ENCODE peak calls at places on chromosomes 5 and 9, in eight cellular contexts. W is A549, E is tibial nerve, N is K562, Z is transverse colon, B is H1, G is sigmoid colon, H is ovary. K is an unnamed sample.

GRCh38 chr9:84710701-84711397 is 41.3 kb downstream of the NTRK2 start:
- DNase-seq in W (no peak), E (no peak), N (no peak), Z (no peak), B (no peak), G (no peak), H (no peak), K (no peak)

GRCh38 chr9:15211160-15211993 is 95.6 kb downstream of the TTC39B start:
- DNase-seq in W (peak), E (peak), N (peak), Z (peak), B (peak), G (peak), H (peak), K (peak)

GRCh38 chr5:66518753-66519152 is 77.4 kb upstream of the MAST4 start:
- DNase-seq in W (no peak), E (no peak), N (no peak), Z (no peak), B (no peak), G (no peak), H (no peak), K (no peak)

GRCh38 chr9:38171538-38171884 is 102.5 kb upstream of the SHB start:
- DNase-seq in W (no peak), E (no peak), N (no peak), Z (no peak), B (no peak), G (no peak), H (no peak), K (no peak)

GRCh38 chr5:124289641-124290201 is 456.7 kb downstream of the ZNF608 start:
- DNase-seq in W (no peak), E (no peak), N (no peak), Z (peak), B (peak), G (no peak), H (no peak), K (peak)

GRCh38 chr5:59001716-59002115 is 418.8 kb downstream of the RAB3C start:
- DNase-seq in W (no peak), E (no peak), N (no peak), Z (no peak), B (no peak), G (no peak), H (no peak), K (no peak)

GRCh38 chr5:73968729-73969128 is 342.7 kb downstream of the ARHGEF28 start:
- DNase-seq in W (no peak), E (no peak), N (no peak), Z (no peak), B (no peak), G (no peak), H (no peak), K (no peak)

GRCh38 chr9:25648116-25648515 is 30.1 kb downstream of the TUSC1 start:
- DNase-seq in W (no peak), E (no peak), N (no peak), Z (no peak), B (no peak), G (no peak), H (no peak), K (no peak)

GRCh38 chr5:10652151-10652550 is 88.3 kb downstream of the ANKRD33B start:
- DNase-seq in W (no peak), E (no peak), N (peak), Z (no peak), B (no peak), G (peak), H (no peak), K (peak)

GRCh38 chr5:95238560-95239325 is 46.2 kb downstream of the MCTP1 start:
- DNase-seq in W (no peak), E (no peak), N (no peak), Z (no peak), B (no peak), G (no peak), H (no peak), K (no peak)

GRCh38 chr9:84379740-84380139 is 39.2 kb upstream of the SLC28A3 start:
- DNase-seq in W (no peak), E (no peak), N (no peak), Z (no peak), B (no peak), G (no peak), H (no peak), K (no peak)

GRCh38 chr9:14277761-14278160 is 36.2 kb downstream of the NFIB start:
- DNase-seq in W (no peak), E (no peak), N (no peak), Z (no peak), B (no peak), G (no peak), H (no peak), K (no peak)

GRCh38 chr5:13250450-13251291 is 693.8 kb downstream of the DNAH5 start:
- DNase-seq in W (peak), E (no peak), N (peak), Z (no peak), B (no peak), G (no peak), H (no peak), K (no peak)

GRCh38 chr5:40481226-40481625 is 198.5 kb upstream of the PTGER4 start:
- DNase-seq in W (no peak), E (no peak), N (no peak), Z (no peak), B (no peak), G (no peak), H (no peak), K (no peak)

GRCh38 chr5:16169550-16169949 is 10.0 kb downstream of the MARCHF11 start:
- DNase-seq in W (no peak), E (no peak), N (no peak), Z (no peak), B (no peak), G (no peak), H (no peak), K (no peak)

GRCh38 chr9:73565833-73566465 is 414.3 kb downstream of the ANXA1 start:
- DNase-seq in W (no peak), E (no peak), N (no peak), Z (no peak), B (peak), G (no peak), H (no peak), K (no peak)

DNA sequence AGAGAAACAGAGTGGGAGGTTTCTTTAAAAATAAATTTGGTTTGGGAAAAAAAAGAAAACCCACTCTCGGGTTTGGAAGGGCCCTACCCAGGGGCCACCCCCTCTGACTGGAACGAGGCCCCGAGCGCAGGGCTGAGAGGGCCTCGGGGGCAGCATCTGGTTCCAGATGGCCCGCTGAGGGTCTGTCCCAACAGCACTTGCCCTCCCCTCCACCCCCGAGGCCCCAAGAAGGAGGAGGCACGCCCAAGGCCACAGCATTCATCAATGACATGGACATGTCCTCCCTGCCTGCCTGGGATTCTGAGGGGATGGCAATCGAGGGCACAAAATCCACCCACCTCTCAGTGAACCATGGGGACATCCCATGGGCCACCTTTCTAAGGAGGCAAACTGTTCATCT is 31.5 kb downstream of the SARDH start:
- DNase-seq in W (no peak), E (no peak), N (no peak), Z (no peak), B (no peak), G (peak), H (no peak), K (no peak)
- TF ChIP-seq EP300 in W (no peak), E (no peak), N (no peak), Z (no peak), B (no peak), G (no peak), H (no peak), K (no peak)

GRCh38 chr5:14873093-14873492 is 1.5 kb upstream of the ANKH start:
- DNase-seq in W (no peak), E (no peak), N (no peak), Z (no peak), B (no peak), G (no peak), H (no peak), K (no peak)

GRCh38 chr5:14871573-14872069 is at the start of gene ANKH:
- DNase-seq in W (peak), E (peak), N (peak), Z (peak), B (no peak), G (peak), H (peak), K (peak)

GRCh38 chr5:14871084-14871572 is 450 bp downstream of the ANKH start:
- DNase-seq in W (no peak), E (no peak), N (peak), Z (peak), B (no peak), G (peak), H (peak), K (no peak)

GRCh38 chr5:14873790-14874189 is 2.2 kb upstream of the ANKH start:
- DNase-seq in W (no peak), E (no peak), N (no peak), Z (no peak), B (no peak), G (no peak), H (no peak), K (no peak)

DNA sequence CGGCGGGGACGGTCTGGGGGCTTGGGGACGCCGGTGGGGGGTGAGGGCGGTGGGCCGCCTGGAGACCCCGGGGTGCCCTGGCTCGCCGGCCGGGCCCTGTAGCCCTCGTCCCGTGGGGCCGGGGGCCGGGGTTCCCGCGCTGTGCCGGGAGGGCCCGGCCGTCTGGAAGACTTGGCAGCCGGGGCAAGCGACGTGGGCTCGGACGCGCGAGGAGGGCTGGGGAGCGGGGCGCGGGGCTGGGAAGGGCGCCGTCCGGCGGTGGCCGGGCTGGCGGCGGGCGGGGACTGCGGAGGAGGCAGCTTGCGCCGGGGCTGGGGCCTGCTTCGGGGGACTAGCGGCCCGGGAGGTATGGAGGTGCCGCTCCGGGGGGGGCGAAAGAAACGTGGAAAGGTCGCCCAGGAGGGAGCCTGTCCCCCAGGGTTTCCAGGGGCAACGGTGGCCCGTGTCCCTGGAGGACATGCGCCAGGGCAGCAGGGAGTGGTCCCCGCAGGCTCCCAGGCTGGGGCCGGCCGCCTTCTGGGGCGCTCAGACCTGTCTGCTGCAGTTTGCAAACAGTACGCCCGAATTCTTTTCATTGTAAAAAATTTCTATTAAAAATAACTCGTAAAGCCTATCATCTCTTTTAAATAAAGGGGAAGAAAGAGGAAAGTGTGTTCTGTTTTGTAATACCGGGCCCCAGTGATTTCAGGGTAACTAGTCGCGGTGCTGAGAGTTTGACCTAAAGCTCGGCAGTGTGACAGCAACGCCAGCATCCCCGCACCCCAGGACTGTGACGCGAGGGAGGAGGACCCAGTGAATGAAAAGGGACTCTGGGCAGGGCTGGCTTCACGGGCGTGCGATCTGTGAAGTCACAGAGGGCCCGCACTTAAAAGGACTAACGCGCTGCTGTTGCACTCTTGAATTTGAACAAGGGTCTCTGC is 752 bp upstream of the ANKH start:
- DNase-seq in W (peak), E (peak), N (peak), Z (peak), B (no peak), G (peak), H (peak), K (peak)
- TF ChIP-seq POLR2A in W (no peak), E (peak), N (no peak), Z (peak), B (no peak), G (peak), H (no peak), K (no peak)

DNA sequence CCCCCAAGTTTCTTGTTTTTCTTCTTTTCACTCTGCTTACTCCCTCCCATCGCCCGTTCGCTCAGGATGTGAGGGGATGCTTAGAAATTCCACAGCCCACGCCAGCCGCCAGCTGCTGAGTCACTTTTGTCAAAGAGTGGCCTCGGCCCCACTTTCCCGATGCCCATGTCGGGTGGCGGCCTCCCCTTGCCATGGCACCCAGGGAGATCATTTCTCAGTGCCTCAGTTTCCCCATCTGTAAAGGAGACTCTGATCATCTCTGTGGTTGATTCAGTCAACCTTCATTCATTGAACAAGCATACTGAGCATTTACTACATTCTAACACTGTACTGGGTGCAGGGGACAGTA is 362 bp upstream of the PDGFRB start:
- DNase-seq in W (no peak), E (no peak), N (no peak), Z (no peak), B (no peak), G (no peak), H (no peak), K (no peak)
- H3K4me3 ChIP-seq in W (no peak), E (peak), N (no peak), Z (no peak), B (peak), G (peak), H (peak), K (peak)

DNA sequence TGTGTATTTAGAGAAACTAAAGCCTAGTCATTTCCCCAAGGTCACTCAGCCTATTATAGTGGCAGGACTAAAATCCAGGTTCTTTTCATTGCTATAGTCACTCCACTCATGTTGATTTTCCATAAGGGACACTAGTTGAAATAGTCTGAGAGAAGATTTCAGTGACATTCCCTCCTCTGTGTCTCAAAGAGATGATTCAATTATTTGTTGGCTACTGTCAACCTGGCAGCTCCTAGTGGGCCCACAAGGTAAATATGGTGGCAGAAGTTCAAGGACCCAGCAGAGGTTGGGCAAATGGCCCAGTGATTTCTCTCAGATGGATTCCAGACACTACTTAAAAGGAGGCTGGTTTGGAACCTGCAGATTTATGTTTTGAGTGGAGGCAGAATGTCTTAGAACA is 48.1 kb downstream of the G3BP1 start:
- DNase-seq in W (no peak), E (no peak), N (no peak), Z (no peak), B (no peak), G (no peak), H (no peak), K (no peak)
- TF ChIP-seq EP300 in W (no peak), E (no peak), N (no peak), Z (no peak), B (no peak), G (no peak), H (no peak), K (no peak)

GRCh38 chr9:88532320-88532719 is 2.7 kb upstream of the NXNL2 start:
- DNase-seq in W (peak), E (no peak), N (no peak), Z (no peak), B (peak), G (no peak), H (peak), K (no peak)

GRCh38 chr9:88534456-88535225 is at the start of gene NXNL2:
- DNase-seq in W (peak), E (peak), N (peak), Z (peak), B (no peak), G (peak), H (peak), K (peak)

GRCh38 chr9:88535226-88535931 is 401 bp downstream of the NXNL2 start:
- DNase-seq in W (no peak), E (no peak), N (no peak), Z (peak), B (no peak), G (no peak), H (peak), K (peak)

GRCh38 chr9:88535932-88536324 is 950 bp downstream of the NXNL2 start:
- DNase-seq in W (no peak), E (peak), N (no peak), Z (no peak), B (no peak), G (peak), H (peak), K (no peak)

GRCh38 chr9:88533951-88534455 is 975 bp upstream of the NXNL2 start:
- DNase-seq in W (peak), E (no peak), N (peak), Z (peak), B (no peak), G (peak), H (peak), K (peak)
- TF ChIP-seq POLR2A in W (no peak), E (no peak), N (no peak), Z (no peak), B (no peak), G (no peak), H (no peak), K (no peak)

GRCh38 chr9:970310-971002 is 6.0 kb upstream of the DMRT3 start:
- DNase-seq in W (no peak), E (no peak), N (no peak), Z (no peak), B (no peak), G (no peak), H (no peak), K (no peak)

GRCh38 chr9:971901-972511 is 4.4 kb upstream of the DMRT3 start:
- DNase-seq in W (no peak), E (no peak), N (no peak), Z (peak), B (no peak), G (no peak), H (no peak), K (no peak)

GRCh38 chr9:969310-969692 is 7.2 kb upstream of the DMRT3 start:
- DNase-seq in W (no peak), E (no peak), N (no peak), Z (no peak), B (no peak), G (no peak), H (no peak), K (no peak)

GRCh38 chr9:967851-968641 is 8.4 kb upstream of the DMRT3 start:
- DNase-seq in W (no peak), E (no peak), N (no peak), Z (no peak), B (no peak), G (no peak), H (no peak), K (no peak)

DNA sequence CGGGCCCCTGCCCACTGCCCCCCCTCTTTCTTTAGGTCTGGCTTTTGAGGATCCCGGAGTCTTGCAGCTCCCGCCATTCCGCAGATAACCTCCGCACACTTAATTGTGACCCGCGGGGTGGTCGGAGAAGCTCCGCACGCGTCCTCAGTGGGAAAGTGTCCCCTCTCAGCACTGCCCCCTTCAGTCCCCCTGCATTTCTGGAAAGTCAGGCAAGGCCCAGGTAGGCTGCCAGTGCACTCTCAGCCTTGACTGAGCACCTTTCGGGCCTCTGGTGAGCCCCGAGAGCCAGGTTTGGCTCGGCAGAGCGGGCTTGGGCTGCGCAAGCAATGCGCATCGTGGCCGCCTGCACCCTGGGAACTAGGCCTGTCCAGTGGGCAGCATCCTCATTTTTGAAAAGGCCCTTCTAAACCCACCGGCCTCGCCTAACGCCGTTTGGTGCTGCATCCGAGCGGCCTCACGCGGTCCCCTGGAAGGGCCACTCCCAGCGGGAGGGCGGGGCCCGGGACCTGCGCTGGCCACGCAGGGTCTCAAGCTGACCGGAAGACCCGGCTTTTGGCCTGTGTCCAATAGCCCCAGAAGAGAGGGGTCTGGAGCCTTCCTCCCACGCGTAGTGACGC is 6.7 kb upstream of the DMRT3 start:
- DNase-seq in W (no peak), E (no peak), N (no peak), Z (no peak), B (no peak), G (no peak), H (no peak), K (no peak)
- H3K4me3 ChIP-seq in W (no peak), E (no peak), N (no peak), Z (no peak), B (peak), G (no peak), H (no peak), K (no peak)

DNA sequence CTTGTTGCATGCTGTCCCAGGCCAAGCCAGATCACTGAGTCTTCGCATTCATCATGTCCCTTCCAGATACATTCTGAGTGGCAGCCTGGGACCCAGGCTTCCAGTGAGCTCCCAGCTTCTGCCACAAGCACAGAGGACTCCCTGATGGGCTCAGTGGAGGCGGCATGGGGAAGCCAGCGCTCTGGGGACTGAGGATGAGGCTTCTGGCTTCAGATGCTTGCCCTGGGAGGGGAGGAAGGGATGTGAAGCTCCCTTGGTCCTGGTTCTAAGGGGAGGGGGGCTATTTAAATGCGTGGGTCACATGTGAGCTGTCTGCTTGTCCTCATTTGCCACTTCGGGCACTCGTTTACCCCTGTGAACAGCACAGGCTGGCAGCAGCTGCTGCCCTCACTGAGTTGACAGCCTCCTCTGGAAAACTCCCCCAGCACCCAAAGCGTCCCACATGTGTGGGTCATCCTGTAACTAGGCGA is 174.0 kb downstream of the NR3C1 start:
- DNase-seq in W (no peak), E (no peak), N (no peak), Z (no peak), B (no peak), G (peak), H (no peak), K (no peak)
- TF ChIP-seq EP300 in W (no peak), E (no peak), N (no peak), Z (no peak), B (no peak), G (no peak), H (no peak), K (no peak)

K was measured in stomach.